ENCODE peak calls at places on chromosomes 12 and 14, in four cellular contexts. One of them, this sample, is unnamed.

GRCh38 chr12:118102070-118102469 is 1.7 kb downstream of the VSIG10 start:
- DNase-seq in GM04503: no peak
- DNase-seq in DMS153: peak
- DNase-seq in NAMALWA: no peak
- DNase-seq in this sample: no peak

GRCh38 chr12:3533703-3534386 is 42.8 kb downstream of the PRMT8 start:
- DNase-seq in GM04503: no peak
- DNase-seq in NAMALWA: peak
- DNase-seq in DMS153: peak
- DNase-seq in this sample: peak

GRCh38 chr14:39006721-39007410 is 96.2 kb downstream of the SEC23A start:
- DNase-seq in NAMALWA: no peak
- DNase-seq in DMS153: no peak
- DNase-seq in GM04503: no peak
- DNase-seq in this sample: no peak

GRCh38 chr12:124696689-124697476 is 129.5 kb upstream of the NCOR2 start:
- DNase-seq in NAMALWA: no peak
- DNase-seq in DMS153: no peak
- DNase-seq in GM04503: no peak
- DNase-seq in this sample: no peak

GRCh38 chr14:67768219-67768618 is 48.2 kb downstream of the ZFYVE26 start:
- DNase-seq in GM04503: no peak
- DNase-seq in NAMALWA: no peak
- DNase-seq in DMS153: no peak
- DNase-seq in this sample: no peak

GRCh38 chr14:63677891-63678379 is 36.3 kb upstream of the WDR89 start:
- DNase-seq in DMS153: no peak
- DNase-seq in NAMALWA: no peak
- DNase-seq in GM04503: peak
- DNase-seq in this sample: no peak

GRCh38 chr14:93997082-93997481 is at the start of gene CCDC197:
- DNase-seq in GM04503: no peak
- DNase-seq in DMS153: no peak
- DNase-seq in NAMALWA: no peak
- DNase-seq in this sample: no peak

GRCh38 chr12:6980740-6981139 is 10.0 kb downstream of the EMG1 start:
- DNase-seq in DMS153: no peak
- DNase-seq in NAMALWA: no peak
- DNase-seq in GM04503: no peak
- DNase-seq in this sample: no peak

GRCh38 chr14:75711134-75711795 is 50.2 kb downstream of the TTLL5 start:
- DNase-seq in GM04503: peak
- DNase-seq in NAMALWA: peak
- DNase-seq in DMS153: peak
- DNase-seq in this sample: no peak

GRCh38 chr12:49720214-49720613 is 13.0 kb upstream of the FMNL3 start:
- DNase-seq in NAMALWA: peak
- DNase-seq in DMS153: no peak
- DNase-seq in GM04503: no peak
- DNase-seq in this sample: no peak

GRCh38 chr12:21934173-21934572 is 7.1 kb downstream of the ABCC9 start:
- DNase-seq in NAMALWA: no peak
- DNase-seq in DMS153: no peak
- DNase-seq in GM04503: no peak
- DNase-seq in this sample: no peak

GRCh38 chr12:15323530-15323929 is 1.2 kb downstream of the PTPRO start:
- DNase-seq in NAMALWA: no peak
- DNase-seq in DMS153: no peak
- DNase-seq in GM04503: no peak
- DNase-seq in this sample: no peak

GRCh38 chr12:39905152-39905551 is 200.7 kb downstream of the SLC2A13 start:
- DNase-seq in NAMALWA: no peak
- DNase-seq in DMS153: no peak
- DNase-seq in GM04503: peak
- DNase-seq in this sample: no peak

GRCh38 chr12:40146800-40147797 is 41.2 kb upstream of the SLC2A13 start:
- DNase-seq in DMS153: no peak
- DNase-seq in NAMALWA: no peak
- DNase-seq in GM04503: no peak
- DNase-seq in this sample: no peak

GRCh38 chr14:38197001-38197760 is 10.5 kb upstream of the SSTR1 start:
- DNase-seq in NAMALWA: peak
- DNase-seq in GM04503: no peak
- DNase-seq in DMS153: peak
- DNase-seq in this sample: no peak

GRCh38 chr12:108399514-108399913 is 60.4 kb upstream of the CMKLR1 start:
- DNase-seq in DMS153: no peak
- DNase-seq in GM04503: no peak
- DNase-seq in NAMALWA: no peak
- DNase-seq in this sample: no peak

GRCh38 chr14:64755661-64756265 is 51.5 kb downstream of the PLEKHG3 start:
- DNase-seq in NAMALWA: no peak
- DNase-seq in DMS153: no peak
- DNase-seq in GM04503: no peak
- DNase-seq in this sample: peak

GRCh38 chr14:98959410-98959809 is 312.6 kb downstream of the BCL11B start:
- DNase-seq in GM04503: no peak
- DNase-seq in NAMALWA: no peak
- DNase-seq in DMS153: no peak
- DNase-seq in this sample: no peak

GRCh38 chr12:22684124-22684523 is 59.2 kb downstream of the ETNK1 start:
- DNase-seq in DMS153: no peak
- DNase-seq in GM04503: no peak
- DNase-seq in NAMALWA: peak
- DNase-seq in this sample: no peak

GRCh38 chr14:104130974-104131651 is 7.3 kb upstream of the KIF26A start:
- DNase-seq in NAMALWA: peak
- DNase-seq in DMS153: no peak
- DNase-seq in GM04503: no peak
- DNase-seq in this sample: no peak

GRCh38 chr14:22390824-22391461 is 198.1 kb downstream of the DAD1 start:
- DNase-seq in DMS153: no peak
- DNase-seq in GM04503: no peak
- DNase-seq in NAMALWA: no peak
- DNase-seq in this sample: no peak

GRCh38 chr12:33988888-33989287 is 33.4 kb upstream of the ALG10 start:
- DNase-seq in GM04503: no peak
- DNase-seq in DMS153: no peak
- DNase-seq in NAMALWA: no peak
- DNase-seq in this sample: no peak

GRCh38 chr12:124909831-124910560 is 4.5 kb downstream of the UBC start:
- DNase-seq in DMS153: no peak
- DNase-seq in NAMALWA: peak
- DNase-seq in GM04503: no peak
- DNase-seq in this sample: no peak

GRCh38 chr14:78074546-78074945 is 95.6 kb upstream of the NRXN3 start:
- DNase-seq in DMS153: no peak
- DNase-seq in GM04503: no peak
- DNase-seq in NAMALWA: no peak
- DNase-seq in this sample: no peak